ENCODE peak calls at places on chromosomes 11 and 22, in seven cellular contexts. One of them, this sample, is unnamed.

GRCh38 chr11:29251738-29252137 is 765.1 kb downstream of the KCNA4 start:
- DNase-seq in GM10248: no peak
- DNase-seq in AG04450: no peak
- DNase-seq in cardiac muscle cell: no peak
- DNase-seq in HFFc6: no peak
- DNase-seq in uterus: no peak
- DNase-seq in GM13977: no peak
- DNase-seq in this sample: no peak

GRCh38 chr11:130523166-130523565 is 74.7 kb downstream of the ADAMTS15 start:
- DNase-seq in GM10248: no peak
- DNase-seq in AG04450: no peak
- DNase-seq in cardiac muscle cell: no peak
- DNase-seq in HFFc6: no peak
- DNase-seq in uterus: no peak
- DNase-seq in GM13977: no peak
- DNase-seq in this sample: no peak

GRCh38 chr11:45468265-45468856 is 182.2 kb upstream of the SYT13 start:
- DNase-seq in GM10248: no peak
- DNase-seq in AG04450: no peak
- DNase-seq in cardiac muscle cell: peak; percentile 68
- DNase-seq in HFFc6: no peak
- DNase-seq in uterus: no peak
- DNase-seq in GM13977: no peak
- DNase-seq in this sample: no peak

GRCh38 chr11:101862410-101863233 is 52.2 kb upstream of the CEP126 start:
- DNase-seq in GM10248: no peak
- DNase-seq in AG04450: no peak
- DNase-seq in cardiac muscle cell: peak; percentile 59
- DNase-seq in HFFc6: peak; percentile 72
- DNase-seq in uterus: no peak
- DNase-seq in GM13977: no peak
- DNase-seq in this sample: no peak

GRCh38 chr22:46592390-46592872 is 27.8 kb upstream of the GRAMD4 start:
- DNase-seq in GM10248: peak; percentile 75
- DNase-seq in AG04450: peak; percentile 13
- DNase-seq in cardiac muscle cell: no peak
- DNase-seq in HFFc6: peak; percentile 22
- DNase-seq in uterus: no peak
- DNase-seq in GM13977: peak; percentile 80
- DNase-seq in this sample: peak; percentile 43

GRCh38 chr22:17999851-18000250 is 24.5 kb downstream of the MICAL3 start:
- DNase-seq in GM10248: no peak
- DNase-seq in AG04450: no peak
- DNase-seq in cardiac muscle cell: no peak
- DNase-seq in HFFc6: no peak
- DNase-seq in uterus: no peak
- DNase-seq in GM13977: no peak
- DNase-seq in this sample: no peak

GRCh38 chr11:132898021-132898420 is 634.3 kb downstream of the OPCML start:
- DNase-seq in GM10248: no peak
- DNase-seq in AG04450: no peak
- DNase-seq in cardiac muscle cell: no peak
- DNase-seq in HFFc6: peak; percentile 6
- DNase-seq in uterus: no peak
- DNase-seq in GM13977: no peak
- DNase-seq in this sample: no peak

GRCh38 chr11:37502202-37502601 is 904.2 kb upstream of the RAG2 start:
- DNase-seq in GM10248: no peak
- DNase-seq in AG04450: no peak
- DNase-seq in cardiac muscle cell: no peak
- DNase-seq in HFFc6: no peak
- DNase-seq in uterus: no peak
- DNase-seq in GM13977: no peak
- DNase-seq in this sample: no peak

GRCh38 chr22:47006433-47006832 is 244.0 kb downstream of the TBC1D22A start:
- DNase-seq in GM10248: no peak
- DNase-seq in AG04450: no peak
- DNase-seq in cardiac muscle cell: no peak
- DNase-seq in HFFc6: no peak
- DNase-seq in uterus: no peak
- DNase-seq in GM13977: no peak
- DNase-seq in this sample: no peak

GRCh38 chr22:29394931-29395581 is 6.7 kb upstream of the AP1B1 start:
- DNase-seq in GM10248: peak; percentile 81
- DNase-seq in AG04450: peak; percentile 46
- DNase-seq in cardiac muscle cell: peak; percentile 88
- DNase-seq in HFFc6: peak; percentile 66
- DNase-seq in uterus: peak; percentile 64
- DNase-seq in GM13977: peak; percentile 76
- DNase-seq in this sample: no peak

GRCh38 chr11:19200410-19201201 is 1.2 kb downstream of the CSRP3 start:
- DNase-seq in GM10248: no peak
- DNase-seq in AG04450: peak; percentile 11
- DNase-seq in cardiac muscle cell: no peak
- DNase-seq in HFFc6: peak; percentile 63
- DNase-seq in uterus: no peak
- DNase-seq in GM13977: no peak
- DNase-seq in this sample: peak; percentile 63

GRCh38 chr11:44017443-44018126 is 30.2 kb upstream of the ACCSL start:
- DNase-seq in GM10248: no peak
- DNase-seq in AG04450: no peak
- DNase-seq in cardiac muscle cell: no peak
- DNase-seq in HFFc6: no peak
- DNase-seq in uterus: no peak
- DNase-seq in GM13977: no peak
- DNase-seq in this sample: no peak

GRCh38 chr11:16933756-16934603 is 80.2 kb downstream of the PLEKHA7 start:
- DNase-seq in GM10248: no peak
- DNase-seq in AG04450: no peak
- DNase-seq in cardiac muscle cell: peak; percentile 85
- DNase-seq in HFFc6: no peak
- DNase-seq in uterus: no peak
- DNase-seq in GM13977: no peak
- DNase-seq in this sample: no peak

GRCh38 chr11:14638561-14638960 is 5.0 kb upstream of the PDE3B start:
- DNase-seq in GM10248: no peak
- DNase-seq in AG04450: no peak
- DNase-seq in cardiac muscle cell: no peak
- DNase-seq in HFFc6: no peak
- DNase-seq in uterus: no peak
- DNase-seq in GM13977: no peak
- DNase-seq in this sample: no peak

GRCh38 chr22:49094151-49094550 is 733.5 kb downstream of the BRD1 start:
- DNase-seq in GM10248: no peak
- DNase-seq in AG04450: no peak
- DNase-seq in cardiac muscle cell: no peak
- DNase-seq in HFFc6: no peak
- DNase-seq in uterus: no peak
- DNase-seq in GM13977: no peak
- DNase-seq in this sample: no peak

GRCh38 chr22:49093192-49093880 is 734.3 kb downstream of the BRD1 start:
- DNase-seq in GM10248: no peak
- DNase-seq in AG04450: no peak
- DNase-seq in cardiac muscle cell: no peak
- DNase-seq in HFFc6: no peak
- DNase-seq in uterus: no peak
- DNase-seq in GM13977: no peak
- DNase-seq in this sample: no peak

GRCh38 chr22:49095366-49095765 is 732.3 kb downstream of the BRD1 start:
- DNase-seq in GM10248: no peak
- DNase-seq in AG04450: no peak
- DNase-seq in cardiac muscle cell: no peak
- DNase-seq in HFFc6: no peak
- DNase-seq in uterus: no peak
- DNase-seq in GM13977: no peak
- DNase-seq in this sample: no peak

GRCh38 chr22:49096476-49096875 is 731.2 kb downstream of the BRD1 start:
- DNase-seq in GM10248: no peak
- DNase-seq in AG04450: no peak
- DNase-seq in cardiac muscle cell: no peak
- DNase-seq in HFFc6: no peak
- DNase-seq in uterus: no peak
- DNase-seq in GM13977: no peak
- DNase-seq in this sample: no peak

DNA sequence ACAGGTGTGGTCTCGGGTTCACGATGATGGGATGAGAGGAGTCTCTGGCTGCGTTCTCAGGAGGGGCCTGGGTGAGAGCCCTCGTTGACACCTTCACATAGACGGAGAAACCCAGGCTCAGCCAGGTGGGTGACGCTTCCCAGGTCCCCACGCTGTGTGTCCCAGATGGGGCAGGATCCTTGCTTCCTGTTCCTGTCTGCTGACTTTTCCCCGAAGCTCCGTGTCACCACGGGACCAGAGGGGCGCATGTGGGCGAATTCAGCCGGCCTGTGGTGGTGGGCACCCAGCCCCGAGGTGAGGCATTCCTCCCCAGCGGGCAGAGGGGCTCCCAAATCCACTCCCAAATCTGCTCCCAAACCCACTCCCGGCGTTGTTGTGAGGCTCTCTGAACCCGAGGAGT is 732.8 kb downstream of the BRD1 start:
- DNase-seq in GM10248: no peak
- DNase-seq in AG04450: no peak
- DNase-seq in cardiac muscle cell: no peak
- DNase-seq in HFFc6: no peak
- DNase-seq in uterus: no peak
- DNase-seq in GM13977: no peak
- DNase-seq in this sample: no peak
- TF ChIP-seq CTCF in GM10248: no peak
- TF ChIP-seq CTCF in AG04450: no peak
- TF ChIP-seq CTCF in cardiac muscle cell: no peak
- TF ChIP-seq CTCF in HFFc6: no peak
- TF ChIP-seq CTCF in uterus: no peak
- TF ChIP-seq CTCF in GM13977: no peak
- TF ChIP-seq CTCF in this sample: no peak

GRCh38 chr11:113577356-113578163 is 102.4 kb upstream of the DRD2 start:
- DNase-seq in GM10248: no peak
- DNase-seq in AG04450: no peak
- DNase-seq in cardiac muscle cell: no peak
- DNase-seq in HFFc6: no peak
- DNase-seq in uterus: no peak
- DNase-seq in GM13977: no peak
- DNase-seq in this sample: no peak

GRCh38 chr11:113579292-113579940 is 104.2 kb upstream of the DRD2 start:
- DNase-seq in GM10248: no peak
- DNase-seq in AG04450: no peak
- DNase-seq in cardiac muscle cell: no peak
- DNase-seq in HFFc6: no peak
- DNase-seq in uterus: no peak
- DNase-seq in GM13977: no peak
- DNase-seq in this sample: no peak

GRCh38 chr11:113581713-113582112 is 106.5 kb upstream of the DRD2 start:
- DNase-seq in GM10248: no peak
- DNase-seq in AG04450: no peak
- DNase-seq in cardiac muscle cell: no peak
- DNase-seq in HFFc6: no peak
- DNase-seq in uterus: no peak
- DNase-seq in GM13977: no peak
- DNase-seq in this sample: no peak

GRCh38 chr11:113578164-113578455 is 102.9 kb upstream of the DRD2 start:
- DNase-seq in GM10248: no peak
- DNase-seq in AG04450: no peak
- DNase-seq in cardiac muscle cell: no peak
- DNase-seq in HFFc6: no peak
- DNase-seq in uterus: no peak
- DNase-seq in GM13977: no peak
- DNase-seq in this sample: no peak

DNA sequence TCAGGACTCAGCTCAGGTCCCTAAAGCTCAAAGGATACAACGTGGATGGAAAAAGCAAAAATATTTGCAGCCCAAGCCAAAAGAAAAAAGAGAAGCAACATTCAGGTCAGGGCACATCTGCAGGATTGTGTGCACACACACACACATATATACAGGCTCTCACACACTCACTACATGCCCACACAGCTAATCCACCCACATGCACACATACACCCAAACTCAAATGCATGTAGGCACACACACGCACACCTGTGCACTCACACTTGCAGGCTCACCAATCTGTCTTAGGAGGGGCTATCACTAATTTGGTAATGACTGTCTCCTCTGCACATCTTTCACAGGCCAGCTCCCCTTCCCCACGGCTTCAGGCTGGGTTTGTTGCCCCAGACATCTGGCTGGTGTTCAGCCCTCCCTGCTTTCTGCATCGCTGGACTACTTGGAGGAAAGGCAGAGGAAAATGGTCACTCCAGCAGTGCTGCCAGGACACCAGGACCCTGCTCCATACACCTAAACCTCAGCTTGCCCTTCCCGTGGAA is 103.6 kb upstream of the DRD2 start:
- DNase-seq in GM10248: no peak
- DNase-seq in AG04450: no peak
- DNase-seq in cardiac muscle cell: no peak
- DNase-seq in HFFc6: no peak
- DNase-seq in uterus: no peak
- DNase-seq in GM13977: no peak
- DNase-seq in this sample: no peak
- TF ChIP-seq CTCF in GM10248: no peak
- TF ChIP-seq CTCF in AG04450: no peak
- TF ChIP-seq CTCF in cardiac muscle cell: no peak
- TF ChIP-seq CTCF in HFFc6: no peak
- TF ChIP-seq CTCF in uterus: no peak
- TF ChIP-seq CTCF in GM13977: no peak
- TF ChIP-seq CTCF in this sample: no peak

DNA sequence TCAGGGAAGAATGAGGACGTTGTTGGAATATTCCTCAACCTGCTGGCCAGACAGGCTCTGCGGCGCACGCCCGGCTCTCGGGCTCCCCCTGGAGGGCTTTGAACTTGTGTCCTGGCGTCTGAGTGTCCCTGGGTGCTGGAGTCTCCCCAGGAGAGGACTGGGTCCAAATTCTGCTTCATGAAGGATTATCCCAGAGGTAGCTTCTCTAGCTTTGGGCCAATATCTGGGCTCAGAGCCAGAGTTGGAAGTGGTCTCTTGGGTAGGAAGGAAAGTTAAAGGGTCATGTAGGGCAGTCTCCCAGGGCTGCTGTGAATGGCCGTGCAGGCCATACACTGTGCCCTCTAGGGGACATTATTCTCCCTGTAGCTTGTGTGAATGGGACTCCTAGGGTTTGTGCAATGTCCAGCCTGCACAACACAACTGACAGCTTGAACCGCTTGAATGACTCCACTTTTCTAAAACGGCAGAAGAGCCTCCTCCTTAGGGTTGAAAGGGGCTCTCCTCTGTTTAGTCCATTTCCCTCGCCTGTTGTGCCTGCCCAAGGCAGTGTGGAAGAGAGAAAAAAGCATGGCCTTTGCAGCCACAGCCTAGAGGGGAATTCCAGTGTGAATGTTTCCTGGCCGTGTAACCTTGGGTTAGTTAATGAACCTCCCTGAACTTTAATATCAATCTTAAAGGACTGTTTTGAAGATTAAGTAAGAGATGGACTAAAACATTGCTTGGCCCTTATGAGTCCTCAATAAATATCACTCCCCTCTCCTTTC is 111.1 kb upstream of the THY1 start:
- DNase-seq in GM10248: peak; percentile 78
- DNase-seq in AG04450: peak; percentile 2
- DNase-seq in cardiac muscle cell: peak; percentile 76
- DNase-seq in HFFc6: peak; percentile 55
- DNase-seq in uterus: peak; percentile 59
- DNase-seq in GM13977: peak; percentile 74
- DNase-seq in this sample: no peak
- TF ChIP-seq CTCF in GM10248: peak; percentile 78
- TF ChIP-seq CTCF in AG04450: peak; percentile 94
- TF ChIP-seq CTCF in cardiac muscle cell: peak; percentile 94
- TF ChIP-seq CTCF in HFFc6: peak; percentile 92
- TF ChIP-seq CTCF in uterus: peak; percentile 60
- TF ChIP-seq CTCF in GM13977: peak; percentile 81
- TF ChIP-seq CTCF in this sample: peak; percentile 91

GRCh38 chr11:57335343-57336110 is at the start of gene SSRP1:
- DNase-seq in GM10248: peak; percentile 92
- DNase-seq in AG04450: no peak
- DNase-seq in cardiac muscle cell: peak; percentile 91
- DNase-seq in HFFc6: peak; percentile 82
- DNase-seq in uterus: peak; percentile 86
- DNase-seq in GM13977: peak; percentile 94
- DNase-seq in this sample: no peak
- TF ChIP-seq CTCF in GM10248: peak; percentile 22
- TF ChIP-seq CTCF in AG04450: no peak
- TF ChIP-seq CTCF in cardiac muscle cell: no peak
- TF ChIP-seq CTCF in HFFc6: no peak
- TF ChIP-seq CTCF in uterus: no peak
- TF ChIP-seq CTCF in GM13977: peak; percentile 26
- TF ChIP-seq CTCF in this sample: no peak